ENCODE peak calls at places on chromosome 19, in eight cellular contexts. W is activated T-helper 2 cell treated with anti-CD3 and anti-CD28 coated beads, Interferon-gamma antibody, Interleukin-2, Interleukin-4, amounts not matched to agents 10 μg/mL and 5 μg/mL and 100 μg/mL, durations not matched to agents 14 hours and 24 hours and 36 hours; F is cardiac muscle cell; E is stimulated activated CD4-positive, alpha-beta T cell treated with anti-CD3 and anti-CD28 coated beads, Interleukin-4, amount 100 ng/mL, for 1 hour; Y is HCEC 1CT; A is colonic mucosa; G is Panc1; M is anterior cingulate cortex. T is an unnamed sample.

GRCh38 chr19:5018224-5019015 is 49.5 kb downstream of the KDM4B start:
- DNase-seq in A (no peak), F (no peak), W (no peak), Y (no peak), G (no peak), E (no peak), M (no peak), T (no peak)

GRCh38 chr19:33000510-33000909 is 28.5 kb downstream of the FAAP24 start:
- DNase-seq in F (no peak), Y (no peak), M (no peak), A (no peak), E (no peak), G (no peak), W (peak), T (no peak)

GRCh38 chr19:7500811-7501450 is 12.1 kb upstream of the PEX11G start:
- DNase-seq in M (peak), F (peak), A (peak), G (no peak), W (peak), E (peak), Y (no peak), T (peak)

GRCh38 chr19:50230379-50231351 is 27.2 kb downstream of the MYH14 start:
- DNase-seq in A (no peak), W (no peak), Y (no peak), F (no peak), G (no peak), E (no peak), M (no peak), T (no peak)

GRCh38 chr19:57363734-57364181 is 407 bp downstream of the TRAPPC2B start:
- DNase-seq in F (peak), Y (no peak), A (no peak), W (no peak), M (no peak), E (no peak), G (no peak), T (peak)

GRCh38 chr19:39928357-39928725 is 6.1 kb downstream of the FCGBP start:
- DNase-seq in W (no peak), G (no peak), M (no peak), A (no peak), Y (no peak), E (no peak), F (no peak), T (no peak)

GRCh38 chr19:53432088-53432661 is 391 bp downstream of the ZNF761 start:
- DNase-seq in F (peak), A (no peak), Y (peak), W (no peak), E (peak), M (no peak), G (no peak), T (peak)

GRCh38 chr19:56477429-56478338 is 539 bp upstream of the ZNF667 start:
- DNase-seq in M (peak), G (no peak), E (peak), W (no peak), Y (no peak), F (peak), A (peak), T (no peak)

GRCh38 chr19:45154064-45154827 is 6.5 kb downstream of the NKPD1 start:
- DNase-seq in W (no peak), A (no peak), E (no peak), Y (peak), F (no peak), G (no peak), M (no peak), T (no peak)

GRCh38 chr19:7366701-7367420 is 18.1 kb downstream of the ARHGEF18 start:
- DNase-seq in F (no peak), W (no peak), G (peak), A (peak), M (no peak), E (no peak), Y (peak), T (peak)

GRCh38 chr19:1063030-1063908 is 3.7 kb upstream of the ARHGAP45 start:
- DNase-seq in W (peak), G (no peak), Y (no peak), M (no peak), E (peak), F (no peak), A (peak), T (no peak)

GRCh38 chr19:8209111-8209964 is at the start of gene CERS4:
- DNase-seq in A (peak), M (peak), E (peak), Y (no peak), W (peak), F (peak), G (no peak), T (peak)

GRCh38 chr19:16778796-16779411 is 50.3 kb upstream of the SIN3B start:
- DNase-seq in F (peak), W (peak), Y (peak), G (peak), A (peak), E (peak), M (peak), T (peak)

GRCh38 chr19:49983645-49984229 is 22.8 kb upstream of the SIGLEC11 start:
- DNase-seq in Y (peak), W (peak), G (peak), E (peak), M (peak), F (peak), A (peak), T (peak)

GRCh38 chr19:32164384-32164992 is 180.9 kb upstream of the ZNF507 start:
- DNase-seq in A (no peak), F (no peak), G (no peak), E (no peak), W (no peak), M (no peak), Y (no peak), T (no peak)

GRCh38 chr19:43797556-43797955 is 4.7 kb downstream of the LYPD5 start:
- DNase-seq in W (no peak), F (no peak), Y (no peak), M (no peak), G (no peak), A (no peak), E (no peak), T (no peak)

GRCh38 chr19:29672933-29673336 is 7.7 kb downstream of the PLEKHF1 start:
- DNase-seq in E (peak), A (no peak), G (no peak), Y (no peak), M (no peak), W (peak), F (no peak), T (no peak)

GRCh38 chr19:48490980-48491792 is 20.4 kb downstream of the LMTK3 start:
- DNase-seq in M (no peak), F (peak), A (peak), G (no peak), Y (no peak), E (peak), W (no peak), T (no peak)

GRCh38 chr19:14425696-14426138 is 6.6 kb upstream of the DDX39A start:
- DNase-seq in E (no peak), W (no peak), G (no peak), F (no peak), Y (no peak), M (no peak), A (no peak), T (no peak)

GRCh38 chr19:46697142-46697960 is 19.6 kb downstream of the PRKD2 start:
- DNase-seq in G (no peak), E (no peak), Y (no peak), M (peak), A (peak), W (no peak), F (peak), T (no peak)

GRCh38 chr19:45216677-45217076 is 28.5 kb downstream of the EXOC3L2 start:
- DNase-seq in M (no peak), A (no peak), G (no peak), F (no peak), E (no peak), Y (no peak), W (no peak), T (no peak)

T was measured in SHP77.